ENCODE peak calls at places on chromosomes 13 and 19, in six cellular contexts. One of them, this sample, is unnamed.

GRCh38 chr19:8393871-8394250 is 3.7 kb downstream of the RAB11B start:
- DNase-seq in A549: no peak
- DNase-seq in IMR-90: no peak
- DNase-seq in H1: no peak
- DNase-seq in K562: no peak
- DNase-seq in GM12878: no peak
- DNase-seq in this sample: no peak

GRCh38 chr13:102392810-102393209 is 9.0 kb downstream of the FGF14 start:
- DNase-seq in A549: no peak
- DNase-seq in IMR-90: no peak
- DNase-seq in H1: no peak
- DNase-seq in K562: no peak
- DNase-seq in GM12878: no peak
- DNase-seq in this sample: no peak

GRCh38 chr19:19777692-19778091 is 43.9 kb downstream of the ZNF506 start:
- DNase-seq in A549: no peak
- DNase-seq in IMR-90: no peak
- DNase-seq in H1: no peak
- DNase-seq in K562: no peak
- DNase-seq in GM12878: no peak
- DNase-seq in this sample: no peak

GRCh38 chr13:73765651-73766384 is 368.4 kb downstream of the KLF12 start:
- DNase-seq in A549: no peak
- DNase-seq in IMR-90: peak; percentile 58
- DNase-seq in H1: no peak
- DNase-seq in K562: no peak
- DNase-seq in GM12878: no peak
- DNase-seq in this sample: no peak

GRCh38 chr13:46593403-46593802 is 40.4 kb downstream of the LRCH1 start:
- DNase-seq in A549: no peak
- DNase-seq in IMR-90: no peak
- DNase-seq in H1: no peak
- DNase-seq in K562: no peak
- DNase-seq in GM12878: no peak
- DNase-seq in this sample: no peak

GRCh38 chr19:4123615-4124568 is at the start of gene MAP2K2:
- DNase-seq in A549: peak; percentile 72
- DNase-seq in IMR-90: peak; percentile 84
- DNase-seq in H1: peak; percentile 69
- DNase-seq in K562: peak; percentile 98
- DNase-seq in GM12878: peak; percentile 60
- DNase-seq in this sample: peak; percentile 79

GRCh38 chr19:40578442-40578908 is 1.8 kb downstream of the SHKBP1 start:
- DNase-seq in A549: peak; percentile 79
- DNase-seq in IMR-90: peak; percentile 41
- DNase-seq in H1: no peak
- DNase-seq in K562: peak; percentile 85
- DNase-seq in GM12878: no peak
- DNase-seq in this sample: no peak

GRCh38 chr19:45598267-45599011 is 3.6 kb downstream of the GPR4 start:
- DNase-seq in A549: no peak
- DNase-seq in IMR-90: no peak
- DNase-seq in H1: no peak
- DNase-seq in K562: no peak
- DNase-seq in GM12878: no peak
- DNase-seq in this sample: no peak

GRCh38 chr19:48807590-48808308 is 3.1 kb downstream of the BCAT2 start:
- DNase-seq in A549: no peak
- DNase-seq in IMR-90: no peak
- DNase-seq in H1: no peak
- DNase-seq in K562: peak; percentile 30
- DNase-seq in GM12878: no peak
- DNase-seq in this sample: no peak

GRCh38 chr13:52848455-52849190 is at the start of gene PCDH8:
- DNase-seq in A549: no peak
- DNase-seq in IMR-90: no peak
- DNase-seq in H1: no peak
- DNase-seq in K562: no peak
- DNase-seq in GM12878: no peak
- DNase-seq in this sample: no peak

GRCh38 chr13:111663505-111663904 is 343.1 kb downstream of the TEX29 start:
- DNase-seq in A549: no peak
- DNase-seq in IMR-90: no peak
- DNase-seq in H1: no peak
- DNase-seq in K562: no peak
- DNase-seq in GM12878: no peak
- DNase-seq in this sample: no peak

GRCh38 chr13:71820699-71821098 is 46.3 kb downstream of the DACH1 start:
- DNase-seq in A549: no peak
- DNase-seq in IMR-90: no peak
- DNase-seq in H1: no peak
- DNase-seq in K562: no peak
- DNase-seq in GM12878: no peak
- DNase-seq in this sample: no peak

GRCh38 chr19:36417752-36418286 is 625 bp downstream of the ZFP82 start:
- DNase-seq in A549: no peak
- DNase-seq in IMR-90: no peak
- DNase-seq in H1: no peak
- DNase-seq in K562: peak; percentile 5
- DNase-seq in GM12878: no peak
- DNase-seq in this sample: no peak

GRCh38 chr19:4379383-4380253 is 20.7 kb downstream of the SH3GL1 start:
- DNase-seq in A549: peak; percentile 27
- DNase-seq in IMR-90: peak; percentile 59
- DNase-seq in H1: no peak
- DNase-seq in K562: no peak
- DNase-seq in GM12878: peak; percentile 69
- DNase-seq in this sample: no peak

GRCh38 chr19:42290523-42291436 is 11.2 kb upstream of the PRR19 start:
- DNase-seq in A549: peak; percentile 95
- DNase-seq in IMR-90: no peak
- DNase-seq in H1: no peak
- DNase-seq in K562: peak; percentile 28
- DNase-seq in GM12878: no peak
- DNase-seq in this sample: no peak

GRCh38 chr19:47740866-47741519 is 4.4 kb upstream of the NOP53 start:
- DNase-seq in A549: no peak
- DNase-seq in IMR-90: no peak
- DNase-seq in H1: no peak
- DNase-seq in K562: no peak
- DNase-seq in GM12878: no peak
- DNase-seq in this sample: no peak

GRCh38 chr13:92259523-92259922 is 861.1 kb downstream of the GPC5 start:
- DNase-seq in A549: no peak
- DNase-seq in IMR-90: no peak
- DNase-seq in H1: no peak
- DNase-seq in K562: no peak
- DNase-seq in GM12878: no peak
- DNase-seq in this sample: no peak

GRCh38 chr13:111852701-111853100 is 214.2 kb upstream of the SOX1 start:
- DNase-seq in A549: no peak
- DNase-seq in IMR-90: no peak
- DNase-seq in H1: no peak
- DNase-seq in K562: no peak
- DNase-seq in GM12878: no peak
- DNase-seq in this sample: no peak

GRCh38 chr19:58468216-58468839 is 1.4 kb downstream of the ZNF324 start:
- DNase-seq in A549: no peak
- DNase-seq in IMR-90: peak; percentile 9
- DNase-seq in H1: no peak
- DNase-seq in K562: no peak
- DNase-seq in GM12878: no peak
- DNase-seq in this sample: no peak

GRCh38 chr13:29937836-29938235 is 87.4 kb upstream of the UBL3 start:
- DNase-seq in A549: no peak
- DNase-seq in IMR-90: no peak
- DNase-seq in H1: no peak
- DNase-seq in K562: no peak
- DNase-seq in GM12878: no peak
- DNase-seq in this sample: no peak

GRCh38 chr13:100738176-100738855 is 63.7 kb upstream of the TMTC4 start:
- DNase-seq in A549: no peak
- DNase-seq in IMR-90: no peak
- DNase-seq in H1: peak; percentile 10
- DNase-seq in K562: no peak
- DNase-seq in GM12878: no peak
- DNase-seq in this sample: no peak

GRCh38 chr13:29754486-29754806 is 96.0 kb downstream of the UBL3 start:
- DNase-seq in A549: no peak
- DNase-seq in IMR-90: peak; percentile 61
- DNase-seq in H1: no peak
- DNase-seq in K562: no peak
- DNase-seq in GM12878: no peak
- DNase-seq in this sample: peak; percentile 22

GRCh38 chr13:39855236-39855635 is 199.8 kb downstream of the COG6 start:
- DNase-seq in A549: no peak
- DNase-seq in IMR-90: no peak
- DNase-seq in H1: no peak
- DNase-seq in K562: no peak
- DNase-seq in GM12878: no peak
- DNase-seq in this sample: no peak
- TF ChIP-seq RAD21 in A549: no peak
- TF ChIP-seq RAD21 in IMR-90: no peak
- TF ChIP-seq RAD21 in H1: no peak
- TF ChIP-seq RAD21 in K562: no peak
- TF ChIP-seq RAD21 in GM12878: no peak
- TF ChIP-seq RAD21 in this sample: no peak

GRCh38 chr19:11697284-11697855 is 41.4 kb downstream of the ZNF823 start:
- DNase-seq in A549: no peak
- DNase-seq in IMR-90: no peak
- DNase-seq in H1: no peak
- DNase-seq in K562: no peak
- DNase-seq in GM12878: no peak
- DNase-seq in this sample: no peak

GRCh38 chr19:11698231-11698630 is 40.5 kb downstream of the ZNF823 start:
- DNase-seq in A549: no peak
- DNase-seq in IMR-90: no peak
- DNase-seq in H1: no peak
- DNase-seq in K562: no peak
- DNase-seq in GM12878: no peak
- DNase-seq in this sample: no peak

GRCh38 chr19:11692127-11692790 is 46.5 kb downstream of the ZNF823 start:
- DNase-seq in A549: no peak
- DNase-seq in IMR-90: no peak
- DNase-seq in H1: no peak
- DNase-seq in K562: no peak
- DNase-seq in GM12878: no peak
- DNase-seq in this sample: no peak

GRCh38 chr19:11693505-11694499 is 44.9 kb downstream of the ZNF823 start:
- DNase-seq in A549: no peak
- DNase-seq in IMR-90: peak; percentile 75
- DNase-seq in H1: peak; percentile 44
- DNase-seq in K562: no peak
- DNase-seq in GM12878: no peak
- DNase-seq in this sample: peak; percentile 56

DNA sequence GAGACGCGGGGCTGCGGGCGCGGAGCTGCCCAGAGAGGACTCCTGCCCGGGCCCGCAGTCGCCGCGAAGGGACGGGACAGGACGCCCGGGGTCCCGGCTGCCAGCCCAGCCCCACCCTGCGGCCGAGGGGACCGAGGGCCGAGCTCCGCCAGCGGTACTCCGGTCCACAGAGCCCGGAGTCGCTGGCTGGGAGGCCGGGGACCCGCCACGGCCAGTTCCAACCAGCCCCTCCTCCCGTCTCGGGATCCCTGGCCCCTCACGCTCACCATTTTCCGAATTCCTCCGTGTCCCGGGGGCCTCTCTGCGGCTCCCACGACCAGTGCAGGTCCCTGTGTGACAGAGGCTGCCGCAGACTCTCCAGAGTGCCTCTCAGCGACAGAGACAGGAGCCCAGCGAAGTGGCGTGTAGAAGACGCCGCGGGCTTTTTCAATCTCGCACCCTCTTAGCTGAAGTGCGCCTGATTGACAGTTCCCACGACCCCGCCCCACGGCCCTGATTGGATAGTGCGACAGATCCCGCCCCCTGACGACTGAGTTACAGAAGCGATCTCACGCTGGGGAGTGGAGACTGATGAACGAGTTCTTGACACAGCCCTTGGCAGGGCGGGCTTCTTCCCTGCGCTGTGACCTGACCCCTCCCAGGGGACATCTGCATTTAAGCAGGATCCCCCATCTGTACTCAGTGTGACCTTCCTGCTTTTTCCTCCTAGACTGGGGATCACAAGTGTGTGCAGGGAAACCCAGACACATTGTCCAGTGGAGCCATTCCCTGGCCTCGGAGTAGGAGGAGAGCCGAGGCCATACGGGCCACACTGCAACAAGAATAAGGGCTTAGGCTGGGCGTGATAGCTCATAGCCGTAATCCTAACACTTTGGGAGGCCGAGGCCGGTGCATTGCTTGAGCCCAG is 44.0 kb downstream of the ZNF823 start:
- DNase-seq in A549: no peak
- DNase-seq in IMR-90: peak; percentile 86
- DNase-seq in H1: peak; percentile 84
- DNase-seq in K562: peak; percentile 97
- DNase-seq in GM12878: peak; percentile 72
- DNase-seq in this sample: peak; percentile 91
- TF ChIP-seq POLR2A in A549: no peak
- TF ChIP-seq POLR2A in IMR-90: no peak
- TF ChIP-seq POLR2A in H1: peak; percentile 78
- TF ChIP-seq POLR2A in K562: peak; percentile 84
- TF ChIP-seq POLR2A in GM12878: peak; percentile 74
- TF ChIP-seq POLR2A in this sample: peak; percentile 97

GRCh38 chr19:932647-933552 is 7.1 kb downstream of the ARID3A start:
- DNase-seq in A549: no peak
- DNase-seq in IMR-90: peak; percentile 94
- DNase-seq in H1: no peak
- DNase-seq in K562: no peak
- DNase-seq in GM12878: no peak
- DNase-seq in this sample: no peak
- H3K4me3 ChIP-seq in A549: no peak overlapping the region
- H3K4me3 ChIP-seq in IMR-90: peak overlapping the region; percentile 19
- H3K4me3 ChIP-seq in H1: no peak overlapping the region
- H3K4me3 ChIP-seq in K562: no peak overlapping the region
- H3K4me3 ChIP-seq in GM12878: peak overlapping the region; percentile 65
- H3K4me3 ChIP-seq in this sample: no peak overlapping the region

GRCh38 chr19:23378948-23379347 is 16.3 kb downstream of the ZNF91 start:
- DNase-seq in A549: no peak
- DNase-seq in IMR-90: no peak
- DNase-seq in H1: no peak
- DNase-seq in K562: no peak
- DNase-seq in GM12878: no peak
- DNase-seq in this sample: no peak
- TF ChIP-seq RAD21 in A549: no peak
- TF ChIP-seq RAD21 in IMR-90: no peak
- TF ChIP-seq RAD21 in H1: no peak
- TF ChIP-seq RAD21 in K562: no peak
- TF ChIP-seq RAD21 in GM12878: no peak
- TF ChIP-seq RAD21 in this sample: no peak